ENCODE peak calls at places on chromosomes 4 and X, in eight cellular contexts. G, C, X, Y, L, F, R and S are unnamed samples.

GRCh38 chrX:19578956-19579355 is 63.6 kb upstream of the MAP3K15 start:
- DNase-seq in C (no peak), Y (no peak), F (no peak), L (no peak), G (no peak), X (no peak), R (no peak), S (no peak)

GRCh38 chr4:74659576-74660411 is 134.5 kb downstream of the BTC start:
- DNase-seq in Y (no peak), R (no peak), G (no peak), F (no peak), L (peak; percentile 77), C (no peak), X (no peak), S (no peak)

GRCh38 chr4:38371391-38371851 is 292.6 kb upstream of the KLF3 start:
- DNase-seq in G (no peak), C (no peak), R (no peak), F (no peak), L (peak; percentile 31), X (no peak), Y (no peak), S (no peak)

GRCh38 chr4:137125011-137125410 is 407.3 kb downstream of the PCDH18 start:
- DNase-seq in Y (no peak), C (no peak), R (no peak), L (no peak), X (no peak), F (no peak), G (no peak), S (no peak)

GRCh38 chrX:66684196-66684595 is 45.3 kb upstream of the EDA2R start:
- DNase-seq in C (no peak), Y (no peak), X (no peak), F (no peak), L (no peak), G (no peak), R (no peak), S (no peak)

GRCh38 chr4:25441519-25442117 is 64.6 kb downstream of the ANAPC4 start:
- DNase-seq in X (peak; percentile 27), R (no peak), C (no peak), F (peak; percentile 77), G (peak; percentile 52), L (peak; percentile 55), Y (no peak), S (no peak)

GRCh38 chr4:39521253-39521908 is 5.9 kb downstream of the UGDH start:
- DNase-seq in X (no peak), C (no peak), F (no peak), R (no peak), Y (no peak), G (no peak), L (no peak), S (no peak)

GRCh38 chr4:121272526-121272925 is 108.3 kb downstream of the QRFPR start:
- DNase-seq in X (no peak), C (no peak), L (no peak), R (no peak), F (no peak), Y (no peak), G (no peak), S (no peak)

GRCh38 chrX:70421618-70422017 is 1.5 kb upstream of the GDPD2 start:
- DNase-seq in X (no peak), L (no peak), R (no peak), G (no peak), Y (no peak), C (no peak), F (no peak), S (no peak)

GRCh38 chrX:131752493-131753198 is 208.8 kb downstream of the OR13H1 start:
- DNase-seq in X (no peak), C (no peak), Y (no peak), R (peak; percentile 67), L (peak; percentile 88), G (peak; percentile 51), F (no peak), S (no peak)

GRCh38 chr4:57426779-57427395 is 316.7 kb upstream of the IGFBP7 start:
- DNase-seq in G (peak; percentile 74), X (peak; percentile 40), Y (peak; percentile 21), R (peak; percentile 51), L (peak; percentile 67), F (peak; percentile 80), C (peak; percentile 33), S (no peak)

GRCh38 chr4:79576480-79576803 is 168.4 kb upstream of the GK2 start:
- DNase-seq in L (no peak), X (no peak), Y (no peak), F (no peak), R (no peak), G (no peak), C (no peak), S (no peak)

GRCh38 chrX:39809326-39809725 is 288.4 kb downstream of the BCOR start:
- DNase-seq in R (no peak), F (no peak), L (peak; percentile 27), C (no peak), G (no peak), Y (no peak), X (no peak), S (no peak)

GRCh38 chr4:112266823-112267222 is 18.9 kb downstream of the TIFA start:
- DNase-seq in F (no peak), L (no peak), R (no peak), X (no peak), Y (no peak), C (no peak), G (no peak), S (no peak)

DNA sequence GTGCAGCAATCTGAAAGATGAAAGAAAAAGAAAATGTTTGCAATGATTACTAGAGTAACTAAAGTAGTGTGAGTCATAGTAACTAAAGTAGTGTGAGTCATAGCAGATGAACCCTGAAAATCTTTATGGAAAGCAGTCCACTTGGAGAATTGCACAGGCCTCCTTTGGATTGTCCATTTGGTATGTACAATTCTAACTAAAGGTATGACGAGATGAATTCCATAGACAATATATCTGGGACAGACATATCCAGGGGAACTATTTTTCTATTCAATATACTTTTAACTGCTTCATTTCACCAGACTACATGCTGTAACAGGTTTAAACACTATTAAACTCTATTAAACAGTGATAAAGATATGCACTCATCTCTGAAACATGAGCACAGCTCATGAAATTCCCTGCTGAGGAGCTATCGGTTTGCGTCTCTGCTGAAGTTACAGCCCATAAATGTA is 798.7 kb downstream of the PCDH7 start:
- DNase-seq in F (no peak), Y (no peak), G (no peak), R (no peak), L (no peak), C (peak; percentile 24), X (no peak), S (no peak)
- H3K27ac ChIP-seq in F (no peak overlapping the region), Y (no peak overlapping the region), G (no peak overlapping the region), R (no peak overlapping the region), L (no peak overlapping the region), C (no peak overlapping the region), X (no peak overlapping the region), S (no peak overlapping the region)

GRCh38 chrX:139207655-139208054 is 322.9 kb upstream of the F9 start:
- DNase-seq in G (no peak), C (no peak), Y (no peak), F (no peak), X (no peak), R (no peak), L (no peak), S (no peak)

GRCh38 chrX:139213241-139213709 is 317.3 kb upstream of the F9 start:
- DNase-seq in C (no peak), R (no peak), Y (no peak), G (no peak), F (no peak), L (no peak), X (no peak), S (no peak)

GRCh38 chrX:139211568-139212182 is 318.9 kb upstream of the F9 start:
- DNase-seq in F (no peak), L (no peak), R (no peak), X (no peak), Y (no peak), C (no peak), G (no peak), S (no peak)

GRCh38 chrX:139206914-139207313 is 323.6 kb upstream of the F9 start:
- DNase-seq in G (no peak), R (no peak), F (no peak), Y (no peak), C (no peak), L (no peak), X (no peak), S (no peak)

DNA sequence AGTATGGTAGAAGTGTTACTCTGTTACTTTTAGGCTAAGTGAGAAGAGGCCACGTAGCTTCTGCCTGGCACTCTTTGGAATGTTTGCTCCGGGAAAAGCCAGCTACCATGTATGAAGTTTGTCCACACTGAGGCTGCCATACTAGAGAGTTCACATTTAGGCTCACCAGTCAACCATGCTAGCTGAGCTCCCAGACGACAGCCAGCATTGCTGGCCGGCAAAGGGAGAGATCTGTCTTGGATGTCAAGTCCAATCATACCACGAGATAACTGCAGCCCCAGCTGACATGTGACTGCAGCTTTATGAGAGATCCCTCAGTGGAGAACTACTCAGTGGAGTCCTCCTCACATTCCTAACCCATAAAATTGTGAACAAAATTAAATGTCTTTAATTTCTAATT is 321.2 kb upstream of the F9 start:
- DNase-seq in R (no peak), Y (no peak), G (no peak), X (no peak), F (no peak), L (no peak), C (no peak), S (no peak)
- H3K27me3 ChIP-seq in R (no peaks in the 10 kb centered on the region), Y (no peaks in the 10 kb centered on the region), G (peaks cover 5% of the 10 kb centered on the region), X (peaks cover 6% of the 10 kb centered on the region), F (no peaks in the 10 kb centered on the region), L (peaks cover 22% of the 10 kb centered on the region), C (no peaks in the 10 kb centered on the region), S (peaks cover 10% of the 10 kb centered on the region)

GRCh38 chr4:183261953-183262775 is 57.9 kb downstream of the CLDN22 start:
- DNase-seq in R (peak; percentile 75), G (peak; percentile 77), Y (peak; percentile 75), L (peak; percentile 70), X (peak; percentile 73), F (peak; percentile 84), C (peak; percentile 66), S (peak; percentile 71)
- H3K27ac ChIP-seq in R (peak overlapping the region; percentile 51), G (peak overlapping the region; percentile 69), Y (peak overlapping the region; percentile 54), L (peak overlapping the region; percentile 13), X (peak overlapping the region; percentile 51), F (peak overlapping the region; percentile 53), C (no peak overlapping the region), S (no peak overlapping the region)

GRCh38 chrX:68983004-68983857 is 154.4 kb downstream of the EFNB1 start:
- DNase-seq in G (no peak), F (no peak), L (no peak), X (no peak), C (no peak), Y (no peak), R (no peak), S (no peak)
- H3K27me3 ChIP-seq in G (no peaks in the 10 kb centered on the region), F (no peaks in the 10 kb centered on the region), L (peaks cover 14% of the 10 kb centered on the region), X (no peaks in the 10 kb centered on the region), C (no peaks in the 10 kb centered on the region), Y (no peaks in the 10 kb centered on the region), R (no peaks in the 10 kb centered on the region), S (no peaks in the 10 kb centered on the region)

GRCh38 chr4:133000012-133000411 is 149.1 kb upstream of the PCDH10 start:
- DNase-seq in L (no peak), Y (no peak), C (no peak), X (no peak), G (no peak), F (no peak), R (no peak), S (no peak)
- H3K27ac ChIP-seq in L (no peak overlapping the region), Y (no peak overlapping the region), C (no peak overlapping the region), X (no peak overlapping the region), G (no peak overlapping the region), F (no peak overlapping the region), R (no peak overlapping the region), S (no peak overlapping the region)